ENCODE peak calls at places on chromosome 2, in four cellular contexts. S is A549, F is tibial nerve, I is body of pancreas. Y is an unnamed sample.
A peak's percentile ranks its signal among the peaks of the same experiment; 100 is the strongest.

GRCh38 chr2:66839551-66840320 is 404.8 kb downstream of the MEIS1 start:
- DNase-seq in S (peak; percentile 66), F (no peak), I (peak; percentile 25), Y (peak; percentile 55)

GRCh38 chr2:10266133-10266620 is 36.5 kb upstream of the HPCAL1 start:
- DNase-seq in S (no peak), F (no peak), I (no peak), Y (peak; percentile 4)

GRCh38 chr2:232008907-232009638 is 47.6 kb downstream of the DIS3L2 start:
- DNase-seq in S (no peak), F (no peak), I (no peak), Y (no peak)

GRCh38 chr2:10329880-10330699 is 27.4 kb downstream of the HPCAL1 start:
- DNase-seq in S (peak; percentile 80), F (no peak), I (no peak), Y (no peak)

GRCh38 chr2:23900133-23900926 is 26.6 kb downstream of the ATAD2B start:
- DNase-seq in S (peak; percentile 54), F (no peak), I (no peak), Y (no peak)

GRCh38 chr2:240917684-240918257 is 11.6 kb downstream of the CROCC2 start:
- DNase-seq in S (no peak), F (peak; percentile 12), I (peak; percentile 2), Y (peak; percentile 9)

GRCh38 chr2:238380785-238381184 is 45.9 kb upstream of the ASB1 start:
- DNase-seq in S (no peak), F (no peak), I (no peak), Y (no peak)

GRCh38 chr2:129877289-129877741 is 102.2 kb upstream of the RAB6C start:
- DNase-seq in S (peak; percentile 79), F (peak; percentile 88), I (peak; percentile 95), Y (peak; percentile 94)

GRCh38 chr2:57882895-57883515 is 163.6 kb upstream of the VRK2 start:
- DNase-seq in S (peak; percentile 72), F (no peak), I (no peak), Y (no peak)

GRCh38 chr2:73862987-73863386 is 29.8 kb upstream of the ACTG2 start:
- DNase-seq in S (no peak), F (no peak), I (peak; percentile 6), Y (no peak)

GRCh38 chr2:70145851-70146739 is 44.7 kb downstream of the C2orf42 start:
- DNase-seq in S (no peak), F (no peak), I (no peak), Y (no peak)

GRCh38 chr2:96839288-96839874 is 4.4 kb downstream of the ANKRD23 start:
- DNase-seq in S (no peak), F (no peak), I (peak; percentile 55), Y (no peak)

GRCh38 chr2:101173707-101174295 is 22.6 kb upstream of the TBC1D8 start:
- DNase-seq in S (no peak), F (no peak), I (peak; percentile 64), Y (no peak)

GRCh38 chr2:144747571-144747970 is 227.7 kb upstream of the ZEB2 start:
- DNase-seq in S (no peak), F (no peak), I (no peak), Y (no peak)

GRCh38 chr2:105678346-105678745 is 66.4 kb upstream of the NCK2 start:
- DNase-seq in S (no peak), F (no peak), I (no peak), Y (no peak)

GRCh38 chr2:221517362-221518121 is 54.6 kb downstream of the EPHA4 start:
- DNase-seq in S (peak; percentile 37), F (no peak), I (peak; percentile 8), Y (no peak)

GRCh38 chr2:59584958-59585357 is 968.5 kb downstream of the BCL11A start:
- DNase-seq in S (peak; percentile 11), F (no peak), I (no peak), Y (no peak)

GRCh38 chr2:25286025-25286400 is 55.7 kb downstream of the DNMT3A start:
- DNase-seq in S (no peak), F (no peak), I (peak; percentile 48), Y (no peak)

GRCh38 chr2:72718906-72719305 is 106.9 kb downstream of the EXOC6B start:
- DNase-seq in S (no peak), F (no peak), I (no peak), Y (no peak)

GRCh38 chr2:69017080-69017479 is 4.1 kb downstream of the ANTXR1 start:
- DNase-seq in S (peak; percentile 63), F (no peak), I (no peak), Y (no peak)

GRCh38 chr2:97701851-97702465 is 11.4 kb upstream of the ZAP70 start:
- DNase-seq in S (no peak), F (no peak), I (no peak), Y (no peak)

GRCh38 chr2:128374001-128374710 is 55.5 kb upstream of the HS6ST1 start:
- DNase-seq in S (no peak), F (no peak), I (no peak), Y (peak; percentile 19)

GRCh38 chr2:80302465-80303005 is 2.0 kb downstream of the LRRTM1 start:
- DNase-seq in S (no peak), F (no peak), I (no peak), Y (no peak)

GRCh38 chr2:79432731-79433146 is 80.1 kb upstream of the CTNNA2 start:
- DNase-seq in S (no peak), F (no peak), I (peak; percentile 51), Y (no peak)

GRCh38 chr2:141187063-141187429 is 943.8 kb downstream of the LRP1B start:
- DNase-seq in S (no peak), F (no peak), I (no peak), Y (no peak)

GRCh38 chr2:128425731-128426620 is 107.3 kb upstream of the HS6ST1 start:
- DNase-seq in S (peak; percentile 45), F (no peak), I (peak; percentile 78), Y (no peak)

GRCh38 chr2:191304939-191305875 is 60.0 kb downstream of the MYO1B start:
- DNase-seq in S (no peak), F (peak; percentile 40), I (peak; percentile 43), Y (peak; percentile 71)

GRCh38 chr2:215712850-215713230 is 277.0 kb upstream of the FN1 start:
- DNase-seq in S (peak; percentile 68), F (no peak), I (no peak), Y (no peak)

GRCh38 chr2:237459741-237460174 is 27.3 kb upstream of the MLPH start:
- DNase-seq in S (peak; percentile 65), F (no peak), I (no peak), Y (no peak)

GRCh38 chr2:120486946-120487345 is 141.0 kb downstream of the INHBB start:
- DNase-seq in S (no peak), F (no peak), I (no peak), Y (no peak)

GRCh38 chr2:120491111-120491625 is 145.2 kb downstream of the INHBB start:
- DNase-seq in S (no peak), F (no peak), I (no peak), Y (no peak)

GRCh38 chr2:120488531-120488930 is 142.6 kb downstream of the INHBB start:
- DNase-seq in S (no peak), F (no peak), I (no peak), Y (no peak)

GRCh38 chr2:120489023-120489422 is 143.1 kb downstream of the INHBB start:
- DNase-seq in S (no peak), F (no peak), I (no peak), Y (no peak)

DNA sequence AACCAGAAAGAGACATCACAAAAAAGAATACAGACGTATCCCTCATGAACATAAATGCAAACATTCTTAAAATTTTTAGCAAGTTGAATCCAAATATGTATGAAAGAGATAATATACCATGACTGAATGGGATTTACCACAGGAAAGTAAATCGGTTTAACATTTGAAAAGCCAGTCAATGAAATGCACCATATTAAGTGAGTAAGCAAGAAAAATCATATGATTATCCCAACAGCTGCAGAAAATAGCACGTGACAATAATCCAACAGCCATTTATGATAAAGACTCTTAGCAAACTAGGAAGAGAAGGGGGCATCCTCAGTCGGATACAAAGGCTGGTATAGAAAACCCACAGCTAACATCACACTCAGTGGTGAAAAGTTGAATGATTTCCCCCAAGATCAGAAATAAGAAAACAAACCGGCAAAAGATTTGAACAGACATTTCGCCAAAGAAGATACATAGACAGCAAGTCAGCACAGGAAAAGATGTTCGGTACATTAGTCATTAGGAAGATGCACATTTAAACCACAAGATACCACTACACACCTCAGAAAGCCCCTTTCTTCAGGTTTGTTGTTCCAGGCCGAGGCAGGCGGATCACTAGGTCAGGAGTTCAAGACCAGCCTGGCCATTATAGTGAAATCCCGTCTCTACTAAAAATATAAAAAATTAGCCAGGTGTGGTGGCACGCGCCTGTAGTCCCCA is 144.3 kb downstream of the INHBB start:
- DNase-seq in S (no peak), F (no peak), I (no peak), Y (no peak)
- H3K27ac ChIP-seq in S (no peak overlapping the region), F (no peak overlapping the region), I (no peak overlapping the region), Y (no peak overlapping the region)

GRCh38 chr2:27727257-27727656 is 44.3 kb upstream of the MRPL33 start:
- DNase-seq in S (no peak), F (no peak), I (peak; percentile 24), Y (no peak)

GRCh38 chr2:27724191-27724590 is 47.3 kb upstream of the MRPL33 start:
- DNase-seq in S (no peak), F (no peak), I (no peak), Y (no peak)

GRCh38 chr2:27723372-27724144 is 48.0 kb upstream of the MRPL33 start:
- DNase-seq in S (peak; percentile 92), F (peak; percentile 57), I (peak; percentile 82), Y (peak; percentile 80)

GRCh38 chr2:27721884-27722485 is 49.5 kb upstream of the MRPL33 start:
- DNase-seq in S (no peak), F (no peak), I (no peak), Y (no peak)

GRCh38 chr2:27724905-27725693 is 46.4 kb upstream of the MRPL33 start:
- DNase-seq in S (peak; percentile 58), F (no peak), I (no peak), Y (peak; percentile 62)
- TF ChIP-seq POLR2A in S (no peak), F (no peak), I (no peak), Y (peak; percentile 26)

GRCh38 chr2:64731306-64731654 is 77.6 kb upstream of the SERTAD2 start:
- DNase-seq in S (no peak), F (no peak), I (no peak), Y (no peak)

GRCh38 chr2:64727843-64728463 is 74.2 kb upstream of the SERTAD2 start:
- DNase-seq in S (no peak), F (no peak), I (no peak), Y (no peak)

GRCh38 chr2:64730551-64731305 is 77.0 kb upstream of the SERTAD2 start:
- DNase-seq in S (no peak), F (peak; percentile 64), I (peak; percentile 90), Y (peak; percentile 61)

GRCh38 chr2:64722645-64723044 is 68.9 kb upstream of the SERTAD2 start:
- DNase-seq in S (no peak), F (no peak), I (no peak), Y (no peak)

GRCh38 chr2:64727013-64727767 is 73.5 kb upstream of the SERTAD2 start:
- DNase-seq in S (no peak), F (no peak), I (no peak), Y (no peak)
- H3K27ac ChIP-seq in S (no peak overlapping the region), F (peak overlapping the region; percentile 37), I (no peak overlapping the region), Y (peak overlapping the region; percentile 30)

GRCh38 chr2:204544961-204545860 is at the start of gene PARD3B:
- DNase-seq in S (peak; percentile 57), F (peak; percentile 20), I (peak; percentile 70), Y (peak; percentile 44)
- TF ChIP-seq POLR2A in S (peak; percentile 27), F (peak; percentile 19), I (peak; percentile 45), Y (no peak)